ENCODE peak calls at places on chromosomes 4 and X, in six cellular contexts. X is MM.1S, K is K562, I is hepatocyte, Q is OCI-LY7, F is SK-N-SH. U is an unnamed sample.

GRCh38 chrX:65643046-65643785 is 24.2 kb upstream of the MSN start:
- DNase-seq in Q (no peak), F (no peak), K (no peak), X (no peak), I (no peak), U (no peak)

GRCh38 chrX:128975716-128976115 is 547.6 kb downstream of the SMARCA1 start:
- DNase-seq in K (peak; percentile 6), I (peak; percentile 56), Q (peak; percentile 11), F (peak; percentile 41), X (peak; percentile 8), U (peak; percentile 32)

GRCh38 chrX:52359614-52360232 is 9.1 kb upstream of the XAGE2 start:
- DNase-seq in X (no peak), I (peak; percentile 15), F (no peak), Q (no peak), K (peak; percentile 15), U (no peak)

GRCh38 chr4:73487233-73487632 is 5.7 kb downstream of the AFM start:
- DNase-seq in K (no peak), Q (no peak), F (no peak), I (no peak), X (no peak), U (no peak)

GRCh38 chrX:143635915-143636314 is at the start of gene SLITRK4:
- DNase-seq in X (no peak), F (no peak), I (peak; percentile 40), Q (no peak), K (no peak), U (no peak)

GRCh38 chr4:5120468-5120867 is 69.2 kb downstream of the STK32B start:
- DNase-seq in I (no peak), F (no peak), X (no peak), Q (no peak), K (no peak), U (no peak)

GRCh38 chr4:133162941-133163340 is 13.8 kb downstream of the PCDH10 start:
- DNase-seq in K (no peak), I (no peak), Q (no peak), F (no peak), X (no peak), U (no peak)

GRCh38 chrX:133215747-133216146 is 2.4 kb downstream of the TFDP3 start:
- DNase-seq in K (peak; percentile 12), X (peak; percentile 53), I (peak; percentile 48), F (peak; percentile 40), Q (peak; percentile 0), U (peak; percentile 4)

GRCh38 chr4:5751918-5752802 is 41.2 kb downstream of the EVC start:
- DNase-seq in F (no peak), I (peak; percentile 35), X (no peak), Q (no peak), K (no peak), U (no peak)

GRCh38 chr4:140861359-140862181 is 105.4 kb upstream of the TBC1D9 start:
- DNase-seq in X (peak; percentile 77), Q (peak; percentile 83), K (peak; percentile 41), F (peak; percentile 47), I (peak; percentile 88), U (peak; percentile 53)

GRCh38 chr4:40233227-40233626 is 36.4 kb downstream of the RHOH start:
- DNase-seq in I (no peak), X (no peak), K (no peak), Q (no peak), F (no peak), U (no peak)

GRCh38 chr4:92101609-92102231 is 202.0 kb upstream of the GRID2 start:
- DNase-seq in X (no peak), I (no peak), K (no peak), Q (no peak), F (no peak), U (no peak)

GRCh38 chrX:69133561-69134542 is 31.4 kb downstream of the PJA1 start:
- DNase-seq in F (peak; percentile 68), Q (peak; percentile 25), K (peak; percentile 34), I (peak; percentile 56), X (no peak), U (no peak)

GRCh38 chr4:132332932-132333722 is 816.0 kb upstream of the PCDH10 start:
- DNase-seq in Q (peak; percentile 23), I (peak; percentile 14), F (peak; percentile 8), X (peak; percentile 39), K (peak; percentile 3), U (no peak)

GRCh38 chrX:150767475-150768131 is 74.4 kb downstream of the MTMR1 start:
- DNase-seq in X (no peak), K (peak; percentile 53), Q (no peak), F (no peak), I (peak; percentile 56), U (no peak)

GRCh38 chr4:5700459-5700858 is 7.9 kb downstream of the EVC2 start:
- DNase-seq in F (no peak), I (no peak), X (no peak), K (no peak), Q (no peak), U (no peak)

GRCh38 chr4:98148856-98149255 is 5.6 kb upstream of the STPG2 start:
- DNase-seq in F (no peak), X (no peak), K (no peak), I (no peak), Q (no peak), U (no peak)

GRCh38 chr4:80309301-80310004 is 26.1 kb upstream of the CFAP299 start:
- DNase-seq in I (no peak), Q (no peak), X (no peak), F (no peak), K (no peak), U (no peak)

GRCh38 chr4:80307183-80307735 is 28.3 kb upstream of the CFAP299 start:
- DNase-seq in X (no peak), Q (no peak), K (no peak), I (peak; percentile 13), F (no peak), U (no peak)

GRCh38 chr4:80306255-80306654 is 29.3 kb upstream of the CFAP299 start:
- DNase-seq in Q (no peak), F (no peak), X (no peak), K (no peak), I (no peak), U (no peak)

GRCh38 chr4:80307774-80308465 is 27.6 kb upstream of the CFAP299 start:
- DNase-seq in Q (no peak), F (peak; percentile 30), K (peak; percentile 35), I (no peak), X (no peak), U (no peak)

GRCh38 chr4:80308466-80308822 is 27.1 kb upstream of the CFAP299 start:
- DNase-seq in F (no peak), X (no peak), K (no peak), I (no peak), Q (no peak), U (no peak)
- H3K4me2 ChIP-seq in F (peak overlapping the region; percentile 68), X (no peak overlapping the region), K (peak overlapping the region; percentile 45), I (no peak overlapping the region), Q (no peak overlapping the region), U (no peak overlapping the region)

DNA sequence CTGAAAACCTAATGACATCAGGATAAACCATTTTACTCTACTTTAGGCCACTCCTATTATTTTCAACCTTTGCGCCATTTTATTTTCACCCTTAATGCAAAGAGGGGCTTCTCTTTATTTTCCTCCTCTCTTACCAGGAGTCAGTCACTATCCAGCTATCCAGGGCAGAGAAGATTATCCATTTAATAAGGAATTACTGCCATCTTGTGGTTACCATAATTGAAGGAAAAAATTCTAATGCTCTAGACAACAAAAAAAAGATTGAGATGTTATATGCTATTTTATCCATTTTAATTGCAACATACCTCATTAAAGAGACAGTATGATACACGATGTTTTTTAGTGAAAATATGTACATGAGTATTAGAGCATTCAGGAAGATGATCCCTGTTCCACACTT is 514.5 kb upstream of the FAM241A start:
- DNase-seq in F (peak; percentile 10), K (no peak), Q (peak; percentile 3), X (no peak), I (peak; percentile 48), U (no peak)
- TF ChIP-seq CTCF in F (peak; percentile 68), K (no peak), Q (peak; percentile 60), X (peak; percentile 40), I (peak; percentile 59), U (peak; percentile 41)

GRCh38 chr4:3766791-3767561 is 791 bp downstream of the ADRA2C start:
- DNase-seq in F (peak; percentile 75), Q (no peak), X (no peak), I (peak; percentile 48), K (no peak), U (no peak)
- H3K4me3 ChIP-seq in F (no peak overlapping the region), Q (no peak overlapping the region), X (no peak overlapping the region), I (no peak overlapping the region), K (no peak overlapping the region), U (no peak overlapping the region)

DNA sequence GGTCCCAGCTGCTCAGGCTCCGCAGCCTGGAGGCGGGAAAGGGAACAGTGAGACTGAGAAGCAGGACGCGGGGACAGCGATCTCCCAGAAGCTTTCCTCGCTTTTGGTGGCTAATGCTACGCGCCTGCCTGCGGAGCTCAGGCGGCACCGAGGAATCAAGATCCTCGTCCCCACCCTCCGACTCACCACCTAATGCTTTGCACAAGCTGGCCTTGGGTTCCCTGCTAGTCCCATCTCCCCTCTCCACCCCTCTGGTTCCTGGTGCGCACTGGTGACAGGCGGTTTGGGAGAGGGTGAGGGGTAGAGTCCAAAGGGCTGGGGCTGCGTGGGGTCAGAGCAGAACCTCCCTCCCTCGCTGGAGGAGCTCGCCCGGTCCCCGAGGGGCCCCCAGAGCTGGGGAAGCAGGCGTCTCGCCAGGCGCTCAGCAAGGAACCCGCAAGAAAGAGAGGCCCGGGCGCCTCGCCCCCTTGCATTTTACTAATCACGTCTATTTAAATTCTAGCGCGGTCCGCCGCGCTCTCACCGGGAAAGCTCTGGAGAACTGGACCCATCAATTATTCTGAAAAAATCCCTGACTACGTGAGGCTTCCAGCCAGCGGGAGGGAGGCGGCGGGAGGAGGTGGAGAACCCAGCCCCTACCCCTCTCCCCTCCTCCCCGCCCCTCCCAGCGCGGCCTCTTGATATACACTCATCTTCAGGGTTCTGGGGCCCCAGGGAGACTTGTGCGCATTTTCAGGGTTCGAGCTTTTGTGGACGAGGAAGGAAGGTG is 9.1 kb downstream of the POU4F2 start:
- DNase-seq in Q (no peak), X (no peak), I (no peak), F (peak; percentile 37), K (no peak), U (no peak)
- H3K4me2 ChIP-seq in Q (no peak overlapping the region), X (no peak overlapping the region), I (peak overlapping the region; percentile 54), F (peak overlapping the region; percentile 28), K (no peak overlapping the region), U (no peak overlapping the region)

GRCh38 chrX:21725498-21725897 is 32.4 kb downstream of the SMPX start:
- DNase-seq in F (peak; percentile 31), Q (no peak), I (peak; percentile 43), K (peak; percentile 7), X (peak; percentile 15), U (no peak)
- TF ChIP-seq CTCF in F (peak; percentile 64), Q (peak; percentile 26), I (peak; percentile 54), K (no peak), X (peak; percentile 12), U (peak; percentile 39)

GRCh38 chr4:185247151-185247550 is 37.8 kb downstream of the SNX25 start:
- DNase-seq in K (no peak), X (no peak), I (no peak), F (no peak), Q (no peak), U (no peak)
- H3K4me3 ChIP-seq in K (no peak overlapping the region), X (no peak overlapping the region), I (no peak overlapping the region), F (no peak overlapping the region), Q (no peak overlapping the region), U (no peak overlapping the region)

DNA sequence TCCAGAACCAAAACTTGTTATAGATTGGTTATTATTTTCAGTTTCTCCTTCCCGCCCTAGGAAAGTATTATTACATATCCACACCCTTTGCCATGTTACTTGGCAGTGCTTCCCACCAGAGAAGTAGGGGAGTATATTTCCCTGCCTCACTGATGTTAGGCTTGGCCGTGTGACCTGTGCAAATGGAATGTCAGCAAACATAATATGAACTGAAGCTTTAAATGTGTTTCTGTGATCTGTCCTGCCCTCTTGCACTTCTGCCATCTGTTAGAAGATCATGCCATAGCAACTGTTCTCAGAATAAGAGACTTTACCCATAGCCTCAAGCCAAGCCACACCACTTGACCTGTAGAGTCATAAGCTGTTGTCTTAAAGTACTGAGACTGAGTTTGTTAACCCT is 36.7 kb upstream of the NEUROG2 start:
- DNase-seq in K (no peak), Q (no peak), F (no peak), X (no peak), I (no peak), U (no peak)
- H3K4me2 ChIP-seq in K (no peak overlapping the region), Q (no peak overlapping the region), F (no peak overlapping the region), X (no peak overlapping the region), I (no peak overlapping the region), U (no peak overlapping the region)

U was measured in DND-41.